ENCODE peak calls at places on chromosomes 13 and 19, in five cellular contexts. D is skeletal muscle cell; U is CD8-positive, alpha-beta memory T cell; V is activated naive CD8-positive, alpha-beta T cell treated with anti-CD3 and anti-CD28 coated beads for 36 hours; L is astrocyte of the hippocampus. H is an unnamed sample.
A peak's percentile ranks its signal among the peaks of the same experiment; 100 is the strongest.

GRCh38 chr13:21668665-21669599 is 1.9 kb upstream of the FGF9 start:
- DNase-seq in D (no peak), U (peak; percentile 70), V (peak; percentile 32), L (peak; percentile 63), H (no peak)

GRCh38 chr19:31991984-31992655 is 353.3 kb upstream of the ZNF507 start:
- DNase-seq in D (no peak), U (no peak), V (no peak), L (no peak), H (no peak)

GRCh38 chr13:23359882-23360281 is 73.6 kb downstream of the SACS start:
- DNase-seq in D (no peak), U (no peak), V (no peak), L (no peak), H (no peak)

GRCh38 chr13:33323766-33324525 is 38.4 kb upstream of the STARD13 start:
- DNase-seq in D (no peak), U (no peak), V (no peak), L (peak; percentile 40), H (peak; percentile 29)

GRCh38 chr13:99125335-99125915 is 75.2 kb upstream of the UBAC2 start:
- DNase-seq in D (peak; percentile 7), U (no peak), V (no peak), L (no peak), H (no peak)

GRCh38 chr13:38008636-38009035 is 139.1 kb upstream of the TRPC4 start:
- DNase-seq in D (no peak), U (no peak), V (no peak), L (peak; percentile 5), H (peak; percentile 1)

GRCh38 chr13:30711375-30711774 is 24.0 kb upstream of the ALOX5AP start:
- DNase-seq in D (peak; percentile 60), U (no peak), V (no peak), L (no peak), H (peak; percentile 16)

GRCh38 chr19:35153701-35154534 is 617 bp upstream of the FXYD5 start:
- DNase-seq in D (no peak), U (peak; percentile 61), V (peak; percentile 83), L (peak; percentile 53), H (no peak)